ENCODE peak calls at places on chromosomes 1 and 21, in four cellular contexts. One of them, this sample, is unnamed.

GRCh38 chr1:109161836-109162606 is 48.1 kb downstream of the ELAPOR1 start:
- DNase-seq in GM12891: peak
- DNase-seq in HepG2: no peak
- DNase-seq in H1: no peak
- DNase-seq in this sample: no peak

GRCh38 chr21:17921579-17922530 is 102.7 kb upstream of the C21orf91 start:
- DNase-seq in GM12891: no peak
- DNase-seq in HepG2: no peak
- DNase-seq in H1: no peak
- DNase-seq in this sample: no peak

GRCh38 chr1:61887921-61888564 is 145.8 kb downstream of the PATJ start:
- DNase-seq in GM12891: no peak
- DNase-seq in HepG2: no peak
- DNase-seq in H1: no peak
- DNase-seq in this sample: no peak

GRCh38 chr21:25637846-25638245 is 1.2 kb upstream of the JAM2 start:
- DNase-seq in GM12891: no peak
- DNase-seq in HepG2: no peak
- DNase-seq in H1: no peak
- DNase-seq in this sample: no peak

GRCh38 chr1:33257759-33258712 is 1.7 kb downstream of the ZNF362 start:
- DNase-seq in GM12891: no peak
- DNase-seq in HepG2: peak
- DNase-seq in H1: no peak
- DNase-seq in this sample: no peak

GRCh38 chr1:36818771-36819170 is 215.5 kb downstream of the GRIK3 start:
- DNase-seq in GM12891: no peak
- DNase-seq in HepG2: no peak
- DNase-seq in H1: no peak
- DNase-seq in this sample: no peak

GRCh38 chr1:24558902-24559791 is 3.3 kb downstream of the NCMAP start:
- DNase-seq in GM12891: no peak
- DNase-seq in HepG2: peak
- DNase-seq in H1: peak
- DNase-seq in this sample: no peak

GRCh38 chr1:20379075-20379474 is 88.4 kb downstream of the VWA5B1 start:
- DNase-seq in GM12891: no peak
- DNase-seq in HepG2: no peak
- DNase-seq in H1: no peak
- DNase-seq in this sample: no peak

GRCh38 chr1:83990734-83991133 is 8.2 kb downstream of the TTLL7 start:
- DNase-seq in GM12891: no peak
- DNase-seq in HepG2: no peak
- DNase-seq in H1: no peak
- DNase-seq in this sample: no peak

GRCh38 chr21:43188712-43189151 is 19.9 kb downstream of the CRYAA start:
- DNase-seq in GM12891: no peak
- DNase-seq in HepG2: no peak
- DNase-seq in H1: no peak
- DNase-seq in this sample: no peak

GRCh38 chr1:35016406-35016805 is 15.3 kb downstream of the ZMYM6 start:
- DNase-seq in GM12891: no peak
- DNase-seq in HepG2: no peak
- DNase-seq in H1: no peak
- DNase-seq in this sample: no peak

GRCh38 chr21:39633770-39634181 is 21.0 kb downstream of the B3GALT5 start:
- DNase-seq in GM12891: no peak
- DNase-seq in HepG2: no peak
- DNase-seq in H1: no peak
- DNase-seq in this sample: no peak

GRCh38 chr1:66354311-66354922 is 179.5 kb upstream of the SGIP1 start:
- DNase-seq in GM12891: no peak
- DNase-seq in HepG2: no peak
- DNase-seq in H1: no peak
- DNase-seq in this sample: no peak

GRCh38 chr1:21896652-21897532 is 40.2 kb downstream of the HSPG2 start:
- DNase-seq in GM12891: no peak
- DNase-seq in HepG2: no peak
- DNase-seq in H1: no peak
- DNase-seq in this sample: no peak

DNA sequence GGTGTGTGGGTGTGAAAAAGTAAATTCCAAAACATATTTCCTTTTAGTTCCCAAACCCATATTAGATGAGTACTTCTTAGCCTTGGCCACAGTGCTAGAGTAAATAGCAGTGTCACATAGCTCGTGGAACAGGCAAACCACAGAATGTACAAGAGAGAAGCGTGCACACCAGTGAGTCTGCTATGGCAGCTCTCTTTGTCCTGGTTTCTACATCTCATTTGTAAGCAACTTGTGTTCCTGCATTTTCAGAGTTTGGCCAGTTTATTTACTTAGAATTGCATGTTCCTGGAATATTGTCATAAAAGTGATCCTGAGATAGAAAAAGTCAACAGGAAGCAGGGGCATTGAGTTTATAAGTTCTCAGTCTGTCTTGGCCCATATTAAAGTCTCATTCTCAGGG is 142.1 kb downstream of the DHRS3 start:
- DNase-seq in GM12891: no peak
- DNase-seq in HepG2: peak
- DNase-seq in H1: no peak
- DNase-seq in this sample: no peak
- TF ChIP-seq POLR2AphosphoS5 in GM12891: no peak
- TF ChIP-seq POLR2AphosphoS5 in HepG2: no peak
- TF ChIP-seq POLR2AphosphoS5 in H1: no peak
- TF ChIP-seq POLR2AphosphoS5 in this sample: no peak

DNA sequence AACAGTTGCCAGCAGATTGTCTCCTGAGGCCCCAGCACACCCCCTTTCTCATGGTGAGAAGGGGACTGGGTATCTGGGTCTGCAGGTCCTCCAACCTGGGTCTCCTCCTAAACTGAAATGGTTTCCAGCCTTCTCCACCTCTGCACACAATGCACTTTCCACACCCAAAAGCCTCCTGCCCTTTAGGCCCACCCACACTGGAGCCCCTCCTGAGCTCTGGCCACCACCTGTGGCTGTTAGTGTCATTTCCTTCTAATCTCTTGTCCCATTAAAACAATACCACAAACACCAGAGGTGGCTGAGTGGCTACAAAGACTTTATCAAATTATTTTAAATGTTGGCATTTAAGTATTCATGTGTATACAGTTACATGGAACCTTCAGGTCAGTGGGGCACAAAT is 11.5 kb downstream of the GPR3 start:
- DNase-seq in GM12891: no peak
- DNase-seq in HepG2: no peak
- DNase-seq in H1: no peak
- DNase-seq in this sample: no peak
- TF ChIP-seq POLR2A in GM12891: no peak
- TF ChIP-seq POLR2A in HepG2: no peak
- TF ChIP-seq POLR2A in H1: no peak
- TF ChIP-seq POLR2A in this sample: no peak

DNA sequence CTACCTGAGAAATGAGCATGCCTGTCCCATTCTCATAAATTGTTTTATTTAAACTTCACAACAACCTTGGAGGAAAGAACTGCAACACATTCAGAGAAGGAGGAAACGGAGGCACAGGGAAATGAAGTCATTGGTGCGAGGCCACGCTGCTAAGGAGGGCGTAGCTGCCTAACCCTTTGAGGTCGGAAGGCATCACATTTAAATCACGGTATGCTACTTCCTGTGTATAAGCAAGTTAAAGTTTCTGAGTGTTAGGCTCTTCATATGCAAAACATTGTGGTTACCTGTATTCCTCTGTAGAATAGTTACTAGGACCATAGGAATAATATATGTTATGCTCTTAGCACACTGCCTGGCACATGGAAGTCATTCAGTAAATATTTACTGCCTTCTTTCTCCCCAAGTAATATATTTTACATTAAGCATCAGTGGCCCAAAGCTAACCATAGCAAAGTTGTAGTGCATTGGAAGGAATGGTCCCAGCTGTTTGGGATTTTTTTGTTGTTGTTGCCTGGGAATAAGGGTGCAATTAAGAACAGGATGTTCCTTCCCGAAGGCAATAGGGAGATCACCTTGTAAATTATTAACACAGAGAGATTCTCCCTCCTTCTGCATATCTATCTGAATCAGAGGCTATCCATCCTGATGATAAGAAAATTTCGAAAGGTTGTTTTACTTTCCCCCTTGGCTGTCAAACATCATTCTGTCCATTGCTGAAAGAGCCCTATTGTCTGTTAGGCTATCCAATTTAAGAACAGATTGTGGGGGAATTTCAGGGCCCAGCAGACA is 192.2 kb upstream of the C8B start:
- DNase-seq in GM12891: no peak
- DNase-seq in HepG2: no peak
- DNase-seq in H1: no peak
- DNase-seq in this sample: no peak
- TF ChIP-seq TAF1 in GM12891: no peak
- TF ChIP-seq TAF1 in HepG2: no peak
- TF ChIP-seq TAF1 in H1: no peak
- TF ChIP-seq TAF1 in this sample: no peak

DNA sequence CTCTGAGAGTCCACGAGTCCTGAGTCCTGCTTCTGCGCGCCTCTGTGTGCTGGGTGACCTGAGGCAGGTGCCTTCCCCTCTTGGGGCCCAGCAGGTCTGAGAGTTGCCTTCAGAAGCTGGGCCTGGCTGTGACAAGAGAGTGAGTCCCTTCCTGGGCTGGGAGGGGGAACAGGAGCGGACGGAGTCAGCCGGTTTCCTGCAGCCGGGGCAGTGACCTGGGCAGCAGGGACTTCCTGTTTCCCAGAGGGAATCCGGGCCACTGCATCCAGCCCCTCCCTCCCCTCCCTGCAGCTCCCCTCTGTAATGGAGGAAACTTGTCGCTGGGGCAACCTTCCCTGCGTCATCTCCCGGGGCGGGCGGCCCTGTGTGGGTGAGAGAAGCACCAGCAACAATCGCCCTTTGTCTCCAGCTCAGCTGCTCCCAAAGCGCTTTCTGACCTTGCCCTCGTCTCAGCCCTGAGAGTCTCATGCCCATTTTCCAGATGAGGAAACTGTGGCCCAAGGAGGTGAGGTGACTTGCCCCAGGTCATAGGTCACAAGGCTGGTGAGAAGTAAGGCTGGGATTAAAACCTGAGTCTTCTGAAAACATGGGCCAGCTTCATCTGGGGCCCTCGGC is 61.1 kb downstream of the SDC3 start:
- DNase-seq in GM12891: no peak
- DNase-seq in HepG2: peak
- DNase-seq in H1: peak
- DNase-seq in this sample: no peak
- TF ChIP-seq POLR2AphosphoS5 in GM12891: no peak
- TF ChIP-seq POLR2AphosphoS5 in HepG2: peak
- TF ChIP-seq POLR2AphosphoS5 in H1: no peak
- TF ChIP-seq POLR2AphosphoS5 in this sample: no peak